ENCODE peak calls at places on chromosome 19, in seven cellular contexts. E is CD8-positive, alpha-beta T cell; F is cardiac muscle cell; O is aorta; N is SJSA1; L is neural progenitor cell; D is pancreas. G is an unnamed sample. For H3K4me1 and H3K27me3, the result is how much of the 10 kb centered on the place peaks cover.

GRCh38 chr19:1269478-1270167 is 491 bp downstream of the CIRBP start:
- DNase-seq in N (peak), E (peak), F (peak), L (peak), D (peak), O (peak), G (no peak)

GRCh38 chr19:41424335-41425173 is 2.6 kb downstream of the B3GNT8 start:
- DNase-seq in F (no peak), O (no peak), D (no peak), N (no peak), E (no peak), L (no peak), G (no peak)

GRCh38 chr19:19427302-19427701 is 21.8 kb downstream of the GATAD2A start:
- DNase-seq in O (no peak), N (no peak), D (no peak), L (no peak), F (no peak), E (no peak), G (no peak)

GRCh38 chr19:43425567-43426392 is 11.1 kb downstream of the TEX101 start:
- DNase-seq in F (peak), L (peak), E (no peak), D (peak), O (no peak), N (peak), G (no peak)

GRCh38 chr19:6769006-6769637 is 1.9 kb upstream of the SH2D3A start:
- DNase-seq in O (no peak), E (no peak), L (peak), F (peak), N (peak), D (no peak), G (no peak)

GRCh38 chr19:44539991-44540390 is 10.5 kb upstream of the CEACAM20 start:
- DNase-seq in O (no peak), E (no peak), N (no peak), D (no peak), L (no peak), F (no peak), G (no peak)

GRCh38 chr19:49664171-49665070 is 1.2 kb downstream of the IRF3 start:
- DNase-seq in O (peak), E (peak), D (peak), N (peak), L (peak), F (peak), G (peak)

GRCh38 chr19:49447485-49448431 is 3.9 kb downstream of the PIH1D1 start:
- DNase-seq in D (no peak), L (peak), O (no peak), N (no peak), E (no peak), F (no peak), G (no peak)

GRCh38 chr19:3034845-3035541 is 5.9 kb upstream of the TLE2 start:
- DNase-seq in D (no peak), F (peak), N (peak), L (peak), E (no peak), O (no peak), G (no peak)

GRCh38 chr19:17948967-17949930 is 16.4 kb downstream of the CCDC124 start:
- DNase-seq in N (no peak), O (no peak), E (no peak), L (peak), D (no peak), F (no peak), G (no peak)

GRCh38 chr19:34662919-34663318 is 14.0 kb downstream of the SCGB2B2 start:
- DNase-seq in D (no peak), F (no peak), L (peak), E (no peak), N (no peak), O (no peak), G (no peak)

GRCh38 chr19:2728783-2729387 is 7.7 kb upstream of the DIRAS1 start:
- DNase-seq in O (no peak), E (no peak), F (no peak), N (no peak), D (no peak), L (no peak), G (no peak)

GRCh38 chr19:18905058-18905456 is 9.1 kb upstream of the CERS1 start:
- DNase-seq in L (no peak), F (no peak), N (no peak), D (no peak), O (no peak), E (no peak), G (no peak)

GRCh38 chr19:19399733-19400438 is 5.6 kb upstream of the GATAD2A start:
- DNase-seq in L (no peak), F (no peak), N (peak), D (no peak), E (no peak), O (no peak), G (no peak)

GRCh38 chr19:17405250-17406038 is at the start of gene BST2:
- DNase-seq in N (no peak), L (peak), O (no peak), D (no peak), E (no peak), F (peak), G (no peak)

GRCh38 chr19:33403221-33403972 is 29.9 kb downstream of the CEBPG start:
- DNase-seq in L (no peak), N (peak), D (peak), E (no peak), F (no peak), O (peak), G (peak)

GRCh38 chr19:2014731-2015610 is 543 bp downstream of the BTBD2 start:
- DNase-seq in L (peak), F (peak), O (no peak), E (no peak), D (peak), N (no peak), G (no peak)

GRCh38 chr19:29172302-29172701 is 40.6 kb downstream of the UQCRFS1 start:
- DNase-seq in O (no peak), E (no peak), D (no peak), N (no peak), L (no peak), F (no peak), G (no peak)

GRCh38 chr19:11010041-11010440 is 49.2 kb downstream of the SMARCA4 start:
- DNase-seq in F (no peak), N (no peak), D (no peak), L (no peak), E (no peak), O (no peak), G (no peak)

GRCh38 chr19:18414504-18415176 is 4.6 kb upstream of the SSBP4 start:
- DNase-seq in D (peak), E (no peak), O (peak), L (peak), F (peak), N (no peak), G (no peak)

GRCh38 chr19:45009625-45010255 is 8.5 kb downstream of the RELB start:
- DNase-seq in N (no peak), D (no peak), F (no peak), L (no peak), O (no peak), E (no peak), G (no peak)

GRCh38 chr19:41935781-41936415 is 7.6 kb upstream of the ERFL start:
- DNase-seq in O (no peak), F (no peak), L (no peak), N (no peak), E (no peak), D (no peak), G (no peak)

GRCh38 chr19:18349524-18350128 is 9.2 kb downstream of the PGPEP1 start:
- DNase-seq in E (no peak), D (no peak), O (peak), F (peak), N (peak), L (peak), G (no peak)

GRCh38 chr19:49338691-49339363 is 3.6 kb downstream of the CD37 start:
- DNase-seq in L (peak), F (peak), N (no peak), D (peak), E (no peak), O (peak), G (peak)

GRCh38 chr19:610071-610800 is 20.6 kb downstream of the HCN2 start:
- DNase-seq in L (no peak), E (no peak), F (no peak), O (no peak), D (no peak), N (peak), G (no peak)

GRCh38 chr19:16319466-16319865 is 5.2 kb upstream of the KLF2 start:
- DNase-seq in L (no peak), F (no peak), D (no peak), E (no peak), N (peak), O (no peak), G (no peak)

GRCh38 chr19:39937094-39937493 is 2.7 kb upstream of the FCGBP start:
- DNase-seq in E (no peak), N (no peak), D (no peak), F (no peak), L (no peak), O (no peak), G (no peak)

GRCh38 chr19:48636859-48637448 is at the start of gene DBP:
- DNase-seq in L (no peak), F (peak), O (no peak), E (no peak), D (peak), N (no peak), G (no peak)

GRCh38 chr19:45419396-45419795 is 4.3 kb downstream of the ERCC1 start:
- DNase-seq in O (no peak), D (no peak), F (no peak), L (no peak), E (no peak), N (no peak), G (no peak)

GRCh38 chr19:2477141-2477710 is 1.3 kb downstream of the GADD45B start:
- DNase-seq in F (peak), N (peak), O (peak), E (no peak), D (peak), L (peak), G (no peak)

GRCh38 chr19:6521718-6522646 is 8.8 kb upstream of the TNFSF9 start:
- DNase-seq in F (no peak), E (peak), N (no peak), D (no peak), L (no peak), O (no peak), G (no peak)

GRCh38 chr19:45474941-45475516 is 7.2 kb downstream of the FOSB start:
- DNase-seq in D (no peak), F (no peak), N (no peak), O (peak), E (peak), L (no peak), G (no peak)

GRCh38 chr19:28940751-28941500 is 272.0 kb downstream of the UQCRFS1 start:
- DNase-seq in O (no peak), L (no peak), E (no peak), F (no peak), N (no peak), D (no peak), G (no peak)

GRCh38 chr19:1502433-1503088 is 10.3 kb downstream of the ADAMTSL5 start:
- DNase-seq in N (no peak), L (no peak), F (no peak), D (no peak), O (no peak), E (no peak), G (no peak)

GRCh38 chr19:1411255-1412191 is 4.1 kb downstream of the DAZAP1 start:
- DNase-seq in D (no peak), F (no peak), N (no peak), O (no peak), L (no peak), E (no peak), G (no peak)

GRCh38 chr19:942133-942645 is 16.4 kb downstream of the ARID3A start:
- DNase-seq in L (no peak), D (no peak), N (no peak), F (no peak), E (no peak), O (no peak), G (no peak)

GRCh38 chr19:4390017-4390861 is 10.1 kb downstream of the SH3GL1 start:
- DNase-seq in F (peak), N (no peak), O (no peak), L (peak), D (peak), E (no peak), G (no peak)

DNA sequence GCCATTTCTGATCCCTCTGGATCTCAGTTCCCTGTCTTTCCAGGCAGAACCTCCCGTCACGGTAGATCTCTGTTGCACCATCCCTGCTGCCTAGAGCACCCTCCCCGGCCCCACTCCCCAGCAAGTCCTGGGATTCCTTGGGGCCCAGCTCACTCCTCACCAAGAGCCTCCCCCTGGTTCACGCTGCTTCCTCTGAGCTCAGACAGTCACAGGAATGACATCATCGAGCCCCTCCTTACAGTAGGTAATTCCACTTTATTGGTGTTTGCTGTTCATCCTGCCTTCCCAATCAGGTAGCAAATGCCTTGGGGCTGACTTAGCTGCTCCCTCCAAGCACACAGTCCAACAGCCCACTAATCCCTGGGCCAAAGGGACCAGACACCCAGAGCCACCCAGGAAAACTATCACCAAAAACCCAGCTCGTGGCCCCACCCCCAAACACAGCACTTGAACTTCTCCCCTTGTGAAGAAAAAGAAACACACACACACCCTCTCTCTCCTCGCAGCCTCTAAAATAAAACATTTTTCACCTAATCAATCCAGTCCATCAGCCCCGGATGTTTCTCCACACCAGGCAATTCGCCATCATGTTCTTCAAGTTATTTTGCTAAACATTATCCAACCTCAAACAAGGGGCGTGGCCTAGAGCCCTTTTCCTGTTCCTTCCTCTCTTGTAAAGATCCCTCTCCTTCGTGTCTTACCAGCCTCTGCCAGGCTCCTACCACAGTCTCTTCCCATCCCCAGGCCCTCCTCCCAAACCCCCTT is 2.5 kb downstream of the NAPA start:
- DNase-seq in D (peak), F (no peak), E (no peak), O (no peak), N (no peak), L (no peak), G (no peak)
- H3K4me1 ChIP-seq in D (under half), F (under half), E (half or more), O (under half), N (under half), L (under half), G (under half)

GRCh38 chr19:38707512-38708114 is 36.7 kb downstream of the CAPN12 start:
- DNase-seq in N (no peak), O (no peak), D (peak), L (no peak), E (no peak), F (no peak), G (no peak)

GRCh38 chr19:38706792-38707511 is 37.3 kb downstream of the CAPN12 start:
- DNase-seq in F (no peak), L (no peak), N (no peak), D (no peak), E (no peak), O (no peak), G (no peak)

GRCh38 chr19:38703509-38703908 is 40.8 kb downstream of the CAPN12 start:
- DNase-seq in E (no peak), O (no peak), D (no peak), N (no peak), L (no peak), F (no peak), G (no peak)

GRCh38 chr19:38704488-38705026 is 39.7 kb downstream of the CAPN12 start:
- DNase-seq in D (no peak), L (no peak), E (no peak), O (no peak), F (no peak), N (no peak), G (no peak)

GRCh38 chr19:38705197-38706019 is 38.9 kb downstream of the CAPN12 start:
- DNase-seq in E (no peak), O (no peak), F (no peak), D (no peak), L (no peak), N (no peak), G (no peak)
- H3K27ac ChIP-seq in E (no peak), O (peak), F (peak), D (no peak), L (no peak), N (no peak), G (peak)

DNA sequence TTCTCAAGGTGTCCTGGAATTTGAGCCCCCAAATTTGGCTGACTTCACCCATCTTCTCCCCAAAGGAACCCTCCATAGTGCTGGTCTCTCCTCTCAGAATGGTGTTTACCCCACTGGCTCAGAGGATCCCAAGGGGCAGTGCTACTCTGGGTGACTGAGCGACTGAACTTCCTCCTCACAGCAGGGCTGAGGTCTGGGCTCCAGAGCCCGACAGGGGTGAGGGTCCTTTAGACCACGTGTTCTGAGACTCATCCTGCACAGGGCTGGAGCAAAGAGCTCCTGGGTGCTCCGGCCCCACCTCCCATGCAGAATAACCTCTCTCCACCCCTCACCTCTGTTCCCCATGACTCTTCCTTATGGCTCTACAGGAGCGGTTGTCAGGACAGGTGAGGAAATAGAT is 23.2 kb upstream of the CD33 start:
- DNase-seq in L (no peak), O (no peak), N (no peak), F (no peak), D (no peak), E (no peak), G (no peak)
- H3K27me3 ChIP-seq in L (under half), O (under half), N (under half), F (under half), D (under half), E (under half), G (under half)

DNA sequence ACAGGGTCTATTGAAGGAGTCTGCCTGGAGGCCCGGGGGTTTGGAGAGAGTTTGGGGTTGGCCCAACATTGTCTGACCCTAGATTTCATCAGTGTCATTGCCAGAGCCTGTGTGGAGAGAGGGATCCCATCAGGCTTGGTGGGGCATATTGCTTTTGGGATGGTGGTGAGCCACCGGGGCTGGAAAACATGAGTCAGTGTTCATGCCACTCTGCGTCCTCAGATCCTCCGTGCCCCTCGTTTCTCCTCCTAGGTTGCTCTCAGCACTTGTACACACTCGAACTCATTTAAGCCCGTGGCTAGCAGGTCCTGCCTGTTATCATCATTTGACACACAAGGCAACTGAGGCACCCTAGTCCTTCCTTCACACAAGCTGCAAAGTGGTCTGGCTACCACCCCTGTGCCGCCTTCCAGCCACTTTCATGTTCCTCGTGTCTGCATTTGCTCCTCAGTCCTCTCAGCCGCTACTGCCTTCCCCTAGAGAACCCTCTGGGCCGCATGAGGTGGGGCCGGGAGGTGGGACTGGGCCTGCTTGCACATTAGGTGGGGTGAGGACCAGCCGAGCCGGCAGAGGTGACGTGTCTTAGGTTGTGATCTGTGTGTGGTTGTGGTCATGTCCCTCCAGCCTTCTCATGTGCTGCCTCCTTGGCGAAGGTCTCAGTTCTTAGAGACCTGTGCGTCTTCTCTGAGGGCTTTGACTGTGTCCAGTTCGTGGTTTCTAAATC is 3.6 kb downstream of the NACC1 start:
- DNase-seq in E (no peak), N (no peak), D (no peak), O (no peak), F (no peak), L (no peak), G (no peak)
- H3K4me1 ChIP-seq in E (under half), N (under half), D (under half), O (under half), F (under half), L (under half), G (under half)

G was measured in RWPE2.